ENCODE peak calls at places on chromosomes 5 and 9, in ten cellular contexts. One of them, this sample, is unnamed.

GRCh38 chr9:87337335-87338074 is 160.2 kb upstream of the DAPK1 start:
- DNase-seq in effector CD8-positive, alpha-beta T cell: no peak
- DNase-seq in activated T-cell treated with anti-CD3 and anti-CD28 coated beads for 24 hours: no peak
- DNase-seq in central memory CD4-positive, alpha-beta T cell: no peak
- DNase-seq in NCI-H187 treated with DMSO at 0.1 percent for 48 hours: no peak
- DNase-seq in GM04503: no peak
- DNase-seq in stimulated activated CD4-positive, alpha-beta T cell treated with anti-CD3 and anti-CD28 coated beads, Interleukin-12 subunit alpha, Interleukin-12 subunit beta, amount 100 ng/mL, for 48 hours: no peak
- DNase-seq in lung microvascular endothelial cell: peak
- DNase-seq in GM23248: peak
- DNase-seq in astrocyte of the cerebellum: peak
- DNase-seq in this sample: no peak

GRCh38 chr5:136082390-136083193 is 50.1 kb upstream of the SMAD5 start:
- DNase-seq in effector CD8-positive, alpha-beta T cell: no peak
- DNase-seq in activated T-cell treated with anti-CD3 and anti-CD28 coated beads for 24 hours: peak
- DNase-seq in central memory CD4-positive, alpha-beta T cell: peak
- DNase-seq in NCI-H187 treated with DMSO at 0.1 percent for 48 hours: no peak
- DNase-seq in GM04503: no peak
- DNase-seq in stimulated activated CD4-positive, alpha-beta T cell treated with anti-CD3 and anti-CD28 coated beads, Interleukin-12 subunit alpha, Interleukin-12 subunit beta, amount 100 ng/mL, for 48 hours: peak
- DNase-seq in lung microvascular endothelial cell: peak
- DNase-seq in GM23248: peak
- DNase-seq in astrocyte of the cerebellum: peak
- DNase-seq in this sample: peak

GRCh38 chr5:172383231-172383802 is 71.0 kb downstream of the SH3PXD2B start:
- DNase-seq in effector CD8-positive, alpha-beta T cell: no peak
- DNase-seq in activated T-cell treated with anti-CD3 and anti-CD28 coated beads for 24 hours: no peak
- DNase-seq in central memory CD4-positive, alpha-beta T cell: no peak
- DNase-seq in NCI-H187 treated with DMSO at 0.1 percent for 48 hours: no peak
- DNase-seq in GM04503: no peak
- DNase-seq in stimulated activated CD4-positive, alpha-beta T cell treated with anti-CD3 and anti-CD28 coated beads, Interleukin-12 subunit alpha, Interleukin-12 subunit beta, amount 100 ng/mL, for 48 hours: no peak
- DNase-seq in lung microvascular endothelial cell: peak
- DNase-seq in GM23248: peak
- DNase-seq in astrocyte of the cerebellum: peak
- DNase-seq in this sample: no peak

GRCh38 chr9:125631391-125632085 is 75.5 kb downstream of the MAPKAP1 start:
- DNase-seq in effector CD8-positive, alpha-beta T cell: no peak
- DNase-seq in activated T-cell treated with anti-CD3 and anti-CD28 coated beads for 24 hours: no peak
- DNase-seq in central memory CD4-positive, alpha-beta T cell: no peak
- DNase-seq in NCI-H187 treated with DMSO at 0.1 percent for 48 hours: no peak
- DNase-seq in GM04503: no peak
- DNase-seq in stimulated activated CD4-positive, alpha-beta T cell treated with anti-CD3 and anti-CD28 coated beads, Interleukin-12 subunit alpha, Interleukin-12 subunit beta, amount 100 ng/mL, for 48 hours: peak
- DNase-seq in lung microvascular endothelial cell: peak
- DNase-seq in GM23248: peak
- DNase-seq in astrocyte of the cerebellum: peak
- DNase-seq in this sample: no peak

GRCh38 chr5:67012241-67012640 is 184.4 kb downstream of the CD180 start:
- DNase-seq in effector CD8-positive, alpha-beta T cell: no peak
- DNase-seq in activated T-cell treated with anti-CD3 and anti-CD28 coated beads for 24 hours: no peak
- DNase-seq in central memory CD4-positive, alpha-beta T cell: no peak
- DNase-seq in NCI-H187 treated with DMSO at 0.1 percent for 48 hours: no peak
- DNase-seq in GM04503: no peak
- DNase-seq in stimulated activated CD4-positive, alpha-beta T cell treated with anti-CD3 and anti-CD28 coated beads, Interleukin-12 subunit alpha, Interleukin-12 subunit beta, amount 100 ng/mL, for 48 hours: no peak
- DNase-seq in lung microvascular endothelial cell: no peak
- DNase-seq in GM23248: peak
- DNase-seq in astrocyte of the cerebellum: no peak
- DNase-seq in this sample: no peak

GRCh38 chr5:115648072-115648471 is 22.2 kb upstream of the TMED7 start:
- DNase-seq in effector CD8-positive, alpha-beta T cell: no peak
- DNase-seq in activated T-cell treated with anti-CD3 and anti-CD28 coated beads for 24 hours: no peak
- DNase-seq in central memory CD4-positive, alpha-beta T cell: no peak
- DNase-seq in NCI-H187 treated with DMSO at 0.1 percent for 48 hours: no peak
- DNase-seq in GM04503: no peak
- DNase-seq in stimulated activated CD4-positive, alpha-beta T cell treated with anti-CD3 and anti-CD28 coated beads, Interleukin-12 subunit alpha, Interleukin-12 subunit beta, amount 100 ng/mL, for 48 hours: no peak
- DNase-seq in lung microvascular endothelial cell: no peak
- DNase-seq in GM23248: peak
- DNase-seq in astrocyte of the cerebellum: no peak
- DNase-seq in this sample: no peak

GRCh38 chr9:130241198-130241535 is 24.4 kb upstream of the HMCN2 start:
- DNase-seq in effector CD8-positive, alpha-beta T cell: no peak
- DNase-seq in activated T-cell treated with anti-CD3 and anti-CD28 coated beads for 24 hours: no peak
- DNase-seq in central memory CD4-positive, alpha-beta T cell: no peak
- DNase-seq in NCI-H187 treated with DMSO at 0.1 percent for 48 hours: no peak
- DNase-seq in GM04503: no peak
- DNase-seq in stimulated activated CD4-positive, alpha-beta T cell treated with anti-CD3 and anti-CD28 coated beads, Interleukin-12 subunit alpha, Interleukin-12 subunit beta, amount 100 ng/mL, for 48 hours: no peak
- DNase-seq in lung microvascular endothelial cell: no peak
- DNase-seq in GM23248: no peak
- DNase-seq in astrocyte of the cerebellum: no peak
- DNase-seq in this sample: no peak

GRCh38 chr9:4662108-4662988 is at the start of gene PLPP6:
- DNase-seq in effector CD8-positive, alpha-beta T cell: peak
- DNase-seq in activated T-cell treated with anti-CD3 and anti-CD28 coated beads for 24 hours: peak
- DNase-seq in central memory CD4-positive, alpha-beta T cell: peak
- DNase-seq in NCI-H187 treated with DMSO at 0.1 percent for 48 hours: peak
- DNase-seq in GM04503: no peak
- DNase-seq in stimulated activated CD4-positive, alpha-beta T cell treated with anti-CD3 and anti-CD28 coated beads, Interleukin-12 subunit alpha, Interleukin-12 subunit beta, amount 100 ng/mL, for 48 hours: peak
- DNase-seq in lung microvascular endothelial cell: peak
- DNase-seq in GM23248: peak
- DNase-seq in astrocyte of the cerebellum: peak
- DNase-seq in this sample: peak

GRCh38 chr5:80033513-80033912 is 1.6 kb upstream of the THBS4 start:
- DNase-seq in effector CD8-positive, alpha-beta T cell: no peak
- DNase-seq in activated T-cell treated with anti-CD3 and anti-CD28 coated beads for 24 hours: peak
- DNase-seq in central memory CD4-positive, alpha-beta T cell: no peak
- DNase-seq in NCI-H187 treated with DMSO at 0.1 percent for 48 hours: no peak
- DNase-seq in GM04503: no peak
- DNase-seq in stimulated activated CD4-positive, alpha-beta T cell treated with anti-CD3 and anti-CD28 coated beads, Interleukin-12 subunit alpha, Interleukin-12 subunit beta, amount 100 ng/mL, for 48 hours: peak
- DNase-seq in lung microvascular endothelial cell: no peak
- DNase-seq in GM23248: no peak
- DNase-seq in astrocyte of the cerebellum: no peak
- DNase-seq in this sample: no peak

GRCh38 chr5:62354028-62354874 is 48.2 kb downstream of the KIF2A start:
- DNase-seq in effector CD8-positive, alpha-beta T cell: no peak
- DNase-seq in activated T-cell treated with anti-CD3 and anti-CD28 coated beads for 24 hours: no peak
- DNase-seq in central memory CD4-positive, alpha-beta T cell: peak
- DNase-seq in NCI-H187 treated with DMSO at 0.1 percent for 48 hours: no peak
- DNase-seq in GM04503: peak
- DNase-seq in stimulated activated CD4-positive, alpha-beta T cell treated with anti-CD3 and anti-CD28 coated beads, Interleukin-12 subunit alpha, Interleukin-12 subunit beta, amount 100 ng/mL, for 48 hours: no peak
- DNase-seq in lung microvascular endothelial cell: peak
- DNase-seq in GM23248: peak
- DNase-seq in astrocyte of the cerebellum: peak
- DNase-seq in this sample: peak

GRCh38 chr9:116382053-116382452 is 228.5 kb downstream of the PAPPA start:
- DNase-seq in effector CD8-positive, alpha-beta T cell: no peak
- DNase-seq in activated T-cell treated with anti-CD3 and anti-CD28 coated beads for 24 hours: no peak
- DNase-seq in central memory CD4-positive, alpha-beta T cell: no peak
- DNase-seq in NCI-H187 treated with DMSO at 0.1 percent for 48 hours: no peak
- DNase-seq in GM04503: no peak
- DNase-seq in stimulated activated CD4-positive, alpha-beta T cell treated with anti-CD3 and anti-CD28 coated beads, Interleukin-12 subunit alpha, Interleukin-12 subunit beta, amount 100 ng/mL, for 48 hours: no peak
- DNase-seq in lung microvascular endothelial cell: no peak
- DNase-seq in GM23248: no peak
- DNase-seq in astrocyte of the cerebellum: no peak
- DNase-seq in this sample: no peak

GRCh38 chr5:107154598-107154997 is 516.1 kb downstream of the EFNA5 start:
- DNase-seq in effector CD8-positive, alpha-beta T cell: no peak
- DNase-seq in activated T-cell treated with anti-CD3 and anti-CD28 coated beads for 24 hours: no peak
- DNase-seq in central memory CD4-positive, alpha-beta T cell: no peak
- DNase-seq in NCI-H187 treated with DMSO at 0.1 percent for 48 hours: no peak
- DNase-seq in GM04503: no peak
- DNase-seq in stimulated activated CD4-positive, alpha-beta T cell treated with anti-CD3 and anti-CD28 coated beads, Interleukin-12 subunit alpha, Interleukin-12 subunit beta, amount 100 ng/mL, for 48 hours: no peak
- DNase-seq in lung microvascular endothelial cell: no peak
- DNase-seq in GM23248: no peak
- DNase-seq in astrocyte of the cerebellum: no peak
- DNase-seq in this sample: no peak

GRCh38 chr9:75200892-75201470 is 112.7 kb downstream of the OSTF1 start:
- DNase-seq in effector CD8-positive, alpha-beta T cell: no peak
- DNase-seq in activated T-cell treated with anti-CD3 and anti-CD28 coated beads for 24 hours: no peak
- DNase-seq in central memory CD4-positive, alpha-beta T cell: peak
- DNase-seq in NCI-H187 treated with DMSO at 0.1 percent for 48 hours: no peak
- DNase-seq in GM04503: no peak
- DNase-seq in stimulated activated CD4-positive, alpha-beta T cell treated with anti-CD3 and anti-CD28 coated beads, Interleukin-12 subunit alpha, Interleukin-12 subunit beta, amount 100 ng/mL, for 48 hours: no peak
- DNase-seq in lung microvascular endothelial cell: peak
- DNase-seq in GM23248: peak
- DNase-seq in astrocyte of the cerebellum: peak
- DNase-seq in this sample: no peak

GRCh38 chr5:19855453-19855852 is 132.5 kb downstream of the CDH18 start:
- DNase-seq in effector CD8-positive, alpha-beta T cell: no peak
- DNase-seq in activated T-cell treated with anti-CD3 and anti-CD28 coated beads for 24 hours: no peak
- DNase-seq in central memory CD4-positive, alpha-beta T cell: no peak
- DNase-seq in NCI-H187 treated with DMSO at 0.1 percent for 48 hours: no peak
- DNase-seq in GM04503: no peak
- DNase-seq in stimulated activated CD4-positive, alpha-beta T cell treated with anti-CD3 and anti-CD28 coated beads, Interleukin-12 subunit alpha, Interleukin-12 subunit beta, amount 100 ng/mL, for 48 hours: no peak
- DNase-seq in lung microvascular endothelial cell: no peak
- DNase-seq in GM23248: peak
- DNase-seq in astrocyte of the cerebellum: no peak
- DNase-seq in this sample: no peak

GRCh38 chr5:175321927-175322532 is 122.0 kb downstream of the DRD1 start:
- DNase-seq in effector CD8-positive, alpha-beta T cell: no peak
- DNase-seq in activated T-cell treated with anti-CD3 and anti-CD28 coated beads for 24 hours: peak
- DNase-seq in central memory CD4-positive, alpha-beta T cell: no peak
- DNase-seq in NCI-H187 treated with DMSO at 0.1 percent for 48 hours: no peak
- DNase-seq in GM04503: no peak
- DNase-seq in stimulated activated CD4-positive, alpha-beta T cell treated with anti-CD3 and anti-CD28 coated beads, Interleukin-12 subunit alpha, Interleukin-12 subunit beta, amount 100 ng/mL, for 48 hours: no peak
- DNase-seq in lung microvascular endothelial cell: peak
- DNase-seq in GM23248: peak
- DNase-seq in astrocyte of the cerebellum: peak
- DNase-seq in this sample: peak

GRCh38 chr9:137487454-137488329 is 28.6 kb upstream of the NSMF start:
- DNase-seq in effector CD8-positive, alpha-beta T cell: no peak
- DNase-seq in activated T-cell treated with anti-CD3 and anti-CD28 coated beads for 24 hours: no peak
- DNase-seq in central memory CD4-positive, alpha-beta T cell: no peak
- DNase-seq in NCI-H187 treated with DMSO at 0.1 percent for 48 hours: no peak
- DNase-seq in GM04503: no peak
- DNase-seq in stimulated activated CD4-positive, alpha-beta T cell treated with anti-CD3 and anti-CD28 coated beads, Interleukin-12 subunit alpha, Interleukin-12 subunit beta, amount 100 ng/mL, for 48 hours: no peak
- DNase-seq in lung microvascular endothelial cell: no peak
- DNase-seq in GM23248: no peak
- DNase-seq in astrocyte of the cerebellum: no peak
- DNase-seq in this sample: no peak

GRCh38 chr5:154264549-154265196 is 74.1 kb downstream of the GALNT10 start:
- DNase-seq in effector CD8-positive, alpha-beta T cell: no peak
- DNase-seq in activated T-cell treated with anti-CD3 and anti-CD28 coated beads for 24 hours: no peak
- DNase-seq in central memory CD4-positive, alpha-beta T cell: no peak
- DNase-seq in NCI-H187 treated with DMSO at 0.1 percent for 48 hours: no peak
- DNase-seq in GM04503: no peak
- DNase-seq in stimulated activated CD4-positive, alpha-beta T cell treated with anti-CD3 and anti-CD28 coated beads, Interleukin-12 subunit alpha, Interleukin-12 subunit beta, amount 100 ng/mL, for 48 hours: no peak
- DNase-seq in lung microvascular endothelial cell: no peak
- DNase-seq in GM23248: no peak
- DNase-seq in astrocyte of the cerebellum: no peak
- DNase-seq in this sample: no peak

GRCh38 chr5:137718611-137719010 is 17.3 kb downstream of the KLHL3 start:
- DNase-seq in effector CD8-positive, alpha-beta T cell: no peak
- DNase-seq in activated T-cell treated with anti-CD3 and anti-CD28 coated beads for 24 hours: no peak
- DNase-seq in central memory CD4-positive, alpha-beta T cell: no peak
- DNase-seq in NCI-H187 treated with DMSO at 0.1 percent for 48 hours: no peak
- DNase-seq in GM04503: no peak
- DNase-seq in stimulated activated CD4-positive, alpha-beta T cell treated with anti-CD3 and anti-CD28 coated beads, Interleukin-12 subunit alpha, Interleukin-12 subunit beta, amount 100 ng/mL, for 48 hours: no peak
- DNase-seq in lung microvascular endothelial cell: no peak
- DNase-seq in GM23248: no peak
- DNase-seq in astrocyte of the cerebellum: no peak
- DNase-seq in this sample: no peak

GRCh38 chr5:141430332-141431113 is at the start of gene PCDHGA12:
- DNase-seq in effector CD8-positive, alpha-beta T cell: no peak
- DNase-seq in activated T-cell treated with anti-CD3 and anti-CD28 coated beads for 24 hours: no peak
- DNase-seq in central memory CD4-positive, alpha-beta T cell: no peak
- DNase-seq in NCI-H187 treated with DMSO at 0.1 percent for 48 hours: no peak
- DNase-seq in GM04503: peak
- DNase-seq in stimulated activated CD4-positive, alpha-beta T cell treated with anti-CD3 and anti-CD28 coated beads, Interleukin-12 subunit alpha, Interleukin-12 subunit beta, amount 100 ng/mL, for 48 hours: no peak
- DNase-seq in lung microvascular endothelial cell: peak
- DNase-seq in GM23248: peak
- DNase-seq in astrocyte of the cerebellum: peak
- DNase-seq in this sample: peak

GRCh38 chr5:140700177-140701144 is at the start of gene ZMAT2:
- DNase-seq in effector CD8-positive, alpha-beta T cell: peak
- DNase-seq in activated T-cell treated with anti-CD3 and anti-CD28 coated beads for 24 hours: peak
- DNase-seq in central memory CD4-positive, alpha-beta T cell: peak
- DNase-seq in NCI-H187 treated with DMSO at 0.1 percent for 48 hours: peak
- DNase-seq in GM04503: peak
- DNase-seq in stimulated activated CD4-positive, alpha-beta T cell treated with anti-CD3 and anti-CD28 coated beads, Interleukin-12 subunit alpha, Interleukin-12 subunit beta, amount 100 ng/mL, for 48 hours: peak
- DNase-seq in lung microvascular endothelial cell: peak
- DNase-seq in GM23248: peak
- DNase-seq in astrocyte of the cerebellum: peak
- DNase-seq in this sample: peak

GRCh38 chr5:124883686-124884085 is 137.2 kb upstream of the ZNF608 start:
- DNase-seq in effector CD8-positive, alpha-beta T cell: no peak
- DNase-seq in activated T-cell treated with anti-CD3 and anti-CD28 coated beads for 24 hours: no peak
- DNase-seq in central memory CD4-positive, alpha-beta T cell: no peak
- DNase-seq in NCI-H187 treated with DMSO at 0.1 percent for 48 hours: no peak
- DNase-seq in GM04503: no peak
- DNase-seq in stimulated activated CD4-positive, alpha-beta T cell treated with anti-CD3 and anti-CD28 coated beads, Interleukin-12 subunit alpha, Interleukin-12 subunit beta, amount 100 ng/mL, for 48 hours: no peak
- DNase-seq in lung microvascular endothelial cell: no peak
- DNase-seq in GM23248: no peak
- DNase-seq in astrocyte of the cerebellum: no peak
- DNase-seq in this sample: no peak

GRCh38 chr5:81290146-81290545 is 11.2 kb upstream of the ZCCHC9 start:
- DNase-seq in effector CD8-positive, alpha-beta T cell: no peak
- DNase-seq in activated T-cell treated with anti-CD3 and anti-CD28 coated beads for 24 hours: no peak
- DNase-seq in central memory CD4-positive, alpha-beta T cell: no peak
- DNase-seq in NCI-H187 treated with DMSO at 0.1 percent for 48 hours: no peak
- DNase-seq in GM04503: no peak
- DNase-seq in stimulated activated CD4-positive, alpha-beta T cell treated with anti-CD3 and anti-CD28 coated beads, Interleukin-12 subunit alpha, Interleukin-12 subunit beta, amount 100 ng/mL, for 48 hours: no peak
- DNase-seq in lung microvascular endothelial cell: no peak
- DNase-seq in GM23248: no peak
- DNase-seq in astrocyte of the cerebellum: no peak
- DNase-seq in this sample: no peak

GRCh38 chr9:114894206-114894605 is 36.2 kb downstream of the TNFSF8 start:
- DNase-seq in effector CD8-positive, alpha-beta T cell: no peak
- DNase-seq in activated T-cell treated with anti-CD3 and anti-CD28 coated beads for 24 hours: no peak
- DNase-seq in central memory CD4-positive, alpha-beta T cell: no peak
- DNase-seq in NCI-H187 treated with DMSO at 0.1 percent for 48 hours: no peak
- DNase-seq in GM04503: no peak
- DNase-seq in stimulated activated CD4-positive, alpha-beta T cell treated with anti-CD3 and anti-CD28 coated beads, Interleukin-12 subunit alpha, Interleukin-12 subunit beta, amount 100 ng/mL, for 48 hours: no peak
- DNase-seq in lung microvascular endothelial cell: no peak
- DNase-seq in GM23248: peak
- DNase-seq in astrocyte of the cerebellum: no peak
- DNase-seq in this sample: no peak

GRCh38 chr9:12923472-12924009 is 148.7 kb downstream of the LURAP1L start:
- DNase-seq in effector CD8-positive, alpha-beta T cell: no peak
- DNase-seq in activated T-cell treated with anti-CD3 and anti-CD28 coated beads for 24 hours: no peak
- DNase-seq in central memory CD4-positive, alpha-beta T cell: no peak
- DNase-seq in NCI-H187 treated with DMSO at 0.1 percent for 48 hours: no peak
- DNase-seq in GM04503: peak
- DNase-seq in stimulated activated CD4-positive, alpha-beta T cell treated with anti-CD3 and anti-CD28 coated beads, Interleukin-12 subunit alpha, Interleukin-12 subunit beta, amount 100 ng/mL, for 48 hours: no peak
- DNase-seq in lung microvascular endothelial cell: no peak
- DNase-seq in GM23248: peak
- DNase-seq in astrocyte of the cerebellum: peak
- DNase-seq in this sample: peak

GRCh38 chr9:9222730-9223129 is 1390.1 kb downstream of the PTPRD start:
- DNase-seq in effector CD8-positive, alpha-beta T cell: no peak
- DNase-seq in activated T-cell treated with anti-CD3 and anti-CD28 coated beads for 24 hours: no peak
- DNase-seq in central memory CD4-positive, alpha-beta T cell: no peak
- DNase-seq in NCI-H187 treated with DMSO at 0.1 percent for 48 hours: no peak
- DNase-seq in GM04503: no peak
- DNase-seq in stimulated activated CD4-positive, alpha-beta T cell treated with anti-CD3 and anti-CD28 coated beads, Interleukin-12 subunit alpha, Interleukin-12 subunit beta, amount 100 ng/mL, for 48 hours: no peak
- DNase-seq in lung microvascular endothelial cell: no peak
- DNase-seq in GM23248: no peak
- DNase-seq in astrocyte of the cerebellum: no peak
- DNase-seq in this sample: no peak

GRCh38 chr9:123933401-123933800 is 3.5 kb upstream of the DENND1A start:
- DNase-seq in effector CD8-positive, alpha-beta T cell: no peak
- DNase-seq in activated T-cell treated with anti-CD3 and anti-CD28 coated beads for 24 hours: no peak
- DNase-seq in central memory CD4-positive, alpha-beta T cell: no peak
- DNase-seq in NCI-H187 treated with DMSO at 0.1 percent for 48 hours: no peak
- DNase-seq in GM04503: no peak
- DNase-seq in stimulated activated CD4-positive, alpha-beta T cell treated with anti-CD3 and anti-CD28 coated beads, Interleukin-12 subunit alpha, Interleukin-12 subunit beta, amount 100 ng/mL, for 48 hours: no peak
- DNase-seq in lung microvascular endothelial cell: peak
- DNase-seq in GM23248: peak
- DNase-seq in astrocyte of the cerebellum: peak
- DNase-seq in this sample: peak

GRCh38 chr5:151086905-151087360 is 6.1 kb upstream of the TNIP1 start:
- DNase-seq in effector CD8-positive, alpha-beta T cell: no peak
- DNase-seq in activated T-cell treated with anti-CD3 and anti-CD28 coated beads for 24 hours: peak
- DNase-seq in central memory CD4-positive, alpha-beta T cell: peak
- DNase-seq in NCI-H187 treated with DMSO at 0.1 percent for 48 hours: no peak
- DNase-seq in GM04503: no peak
- DNase-seq in stimulated activated CD4-positive, alpha-beta T cell treated with anti-CD3 and anti-CD28 coated beads, Interleukin-12 subunit alpha, Interleukin-12 subunit beta, amount 100 ng/mL, for 48 hours: no peak
- DNase-seq in lung microvascular endothelial cell: no peak
- DNase-seq in GM23248: no peak
- DNase-seq in astrocyte of the cerebellum: no peak
- DNase-seq in this sample: no peak

GRCh38 chr9:137451976-137452760 is 7.0 kb downstream of the NSMF start:
- DNase-seq in effector CD8-positive, alpha-beta T cell: no peak
- DNase-seq in activated T-cell treated with anti-CD3 and anti-CD28 coated beads for 24 hours: no peak
- DNase-seq in central memory CD4-positive, alpha-beta T cell: no peak
- DNase-seq in NCI-H187 treated with DMSO at 0.1 percent for 48 hours: no peak
- DNase-seq in GM04503: no peak
- DNase-seq in stimulated activated CD4-positive, alpha-beta T cell treated with anti-CD3 and anti-CD28 coated beads, Interleukin-12 subunit alpha, Interleukin-12 subunit beta, amount 100 ng/mL, for 48 hours: no peak
- DNase-seq in lung microvascular endothelial cell: no peak
- DNase-seq in GM23248: no peak
- DNase-seq in astrocyte of the cerebellum: no peak
- DNase-seq in this sample: no peak

This sample was measured in HFF-Myc.